ENCODE peak calls at places on chromosomes 16 and 17, in four cellular contexts. L, N, Q and O are unnamed samples.

GRCh38 chr16:89565256-89565505 is 4.7 kb downstream of the RPL13 start:
- DNase-seq in Q (no peak), N (no peak), L (no peak), O (no peak)

GRCh38 chr17:80637286-80637703 is 92.7 kb downstream of the RPTOR start:
- DNase-seq in L (no peak), N (no peak), Q (no peak), O (no peak)

GRCh38 chr17:19301274-19301946 is 61.1 kb downstream of the B9D1 start:
- DNase-seq in N (no peak), L (no peak), Q (no peak), O (no peak)

GRCh38 chr17:37134050-37134449 is 185.3 kb downstream of the AATF start:
- DNase-seq in Q (no peak), L (no peak), N (no peak), O (no peak)

GRCh38 chr17:40490289-40490853 is 11.1 kb downstream of the TNS4 start:
- DNase-seq in L (no peak), N (no peak), Q (peak), O (peak)

GRCh38 chr16:67857547-67858233 is 10.2 kb upstream of the CENPT start:
- DNase-seq in N (no peak), L (no peak), Q (no peak), O (no peak)

GRCh38 chr17:58006924-58007780 is at the start of gene SRSF1:
- DNase-seq in N (peak), L (peak), Q (peak), O (peak)

GRCh38 chr16:52463904-52464303 is 83.0 kb downstream of the TOX3 start:
- DNase-seq in N (no peak), Q (no peak), L (no peak), O (no peak)